ENCODE peak calls at places on chromosomes 4 and X, in ten cellular contexts. N is transverse colon, X is cardiac muscle cell, T is upper lobe of left lung, B is heart left ventricle, H is A549, D is tibial nerve, J is fibroblast of mammary gland, L is pancreas, U is coronary artery. F is an unnamed sample.

GRCh38 chrX:52355108-52355507 is 13.7 kb upstream of the XAGE2 start:
- DNase-seq in N (no peak), X (no peak), T (no peak), B (no peak), H (no peak), D (no peak), J (no peak), L (no peak), U (no peak), F (no peak)

GRCh38 chrX:19097553-19097952 is 24.7 kb downstream of the ADGRG2 start:
- DNase-seq in N (no peak), X (no peak), T (no peak), B (no peak), H (no peak), D (no peak), J (no peak), L (no peak), U (no peak), F (no peak)

GRCh38 chrX:120680090-120680489 is 50.2 kb upstream of the C1GALT1C1 start:
- DNase-seq in N (no peak), X (no peak), T (no peak), B (no peak), H (no peak), D (no peak), J (no peak), L (no peak), U (no peak), F (no peak)

GRCh38 chrX:1658083-1658463 is 43.2 kb downstream of the ASMT start:
- DNase-seq in N (no peak), X (no peak), T (no peak), B (no peak), H (no peak), D (no peak), J (no peak), L (no peak), U (no peak), F (no peak)

GRCh38 chrX:40622741-40623536 is at the start of gene MPC1L:
- DNase-seq in N (peak), X (no peak), T (peak), B (no peak), H (no peak), D (no peak), J (no peak), L (no peak), U (no peak), F (no peak)

GRCh38 chr4:105709081-105709450 is 482 bp downstream of the GSTCD start:
- DNase-seq in N (no peak), X (peak), T (no peak), B (no peak), H (peak), D (peak), J (peak), L (no peak), U (peak), F (no peak)

GRCh38 chr4:156790866-156791265 is 180.7 kb downstream of the PDGFC start:
- DNase-seq in N (no peak), X (peak), T (no peak), B (peak), H (no peak), D (no peak), J (peak), L (no peak), U (no peak), F (peak)

GRCh38 chr4:106690487-106690886 is 321.9 kb upstream of the GIMD1 start:
- DNase-seq in N (no peak), X (peak), T (no peak), B (no peak), H (no peak), D (no peak), J (peak), L (no peak), U (no peak), F (peak)

GRCh38 chrX:50168305-50168704 is 32.5 kb downstream of the AKAP4 start:
- DNase-seq in N (no peak), X (peak), T (no peak), B (no peak), H (no peak), D (no peak), J (peak), L (no peak), U (no peak), F (no peak)

GRCh38 chr4:163544407-163545038 is 50.0 kb downstream of the TMA16 start:
- DNase-seq in N (peak), X (peak), T (peak), B (peak), H (peak), D (peak), J (peak), L (peak), U (no peak), F (peak)

GRCh38 chrX:14027511-14028019 is 2.1 kb downstream of the GEMIN8 start:
- DNase-seq in N (no peak), X (peak), T (no peak), B (no peak), H (no peak), D (no peak), J (peak), L (no peak), U (no peak), F (peak)
- H3K4me3 ChIP-seq in N (no peak), X (no peak), T (no peak), B (no peak), H (no peak), D (no peak), J (no peak), L (no peak), U (no peak), F (no peak)

DNA sequence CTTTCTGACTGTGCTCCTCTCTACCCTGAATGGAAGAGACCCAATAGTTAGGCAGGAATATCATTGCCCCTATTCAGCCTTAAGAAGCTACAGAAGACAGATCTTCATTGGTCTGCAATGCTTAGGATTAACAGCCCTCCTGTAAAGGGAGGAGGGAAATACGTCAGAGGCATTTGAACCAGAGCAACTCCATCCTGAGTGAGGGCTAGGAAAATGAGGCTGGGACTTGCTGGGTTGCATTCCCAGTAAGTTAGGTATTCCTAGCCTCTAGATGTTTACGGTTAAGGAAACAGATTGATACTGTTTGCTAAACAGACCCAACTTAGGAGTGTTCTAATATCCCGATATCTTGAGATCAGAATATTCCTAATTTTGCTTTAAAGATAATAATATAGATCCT is 63.5 kb downstream of the PCDH18 start:
- DNase-seq in N (no peak), X (no peak), T (no peak), B (no peak), H (no peak), D (no peak), J (no peak), L (no peak), U (no peak), F (no peak)
- TF ChIP-seq CTCF in N (no peak), X (no peak), T (no peak), B (no peak), H (no peak), D (no peak), J (no peak), L (no peak), U (no peak), F (no peak)

GRCh38 chr4:113051361-113051760 is 1.9 kb downstream of the ANK2 start:
- DNase-seq in N (no peak), X (no peak), T (no peak), B (no peak), H (no peak), D (no peak), J (no peak), L (no peak), U (no peak), F (no peak)

GRCh38 chr4:113050361-113050760 is 908 bp downstream of the ANK2 start:
- DNase-seq in N (no peak), X (no peak), T (no peak), B (no peak), H (no peak), D (no peak), J (no peak), L (no peak), U (no peak), F (no peak)

GRCh38 chr4:113049421-113050355 is at the start of gene ANK2:
- DNase-seq in N (no peak), X (no peak), T (no peak), B (no peak), H (no peak), D (no peak), J (peak), L (no peak), U (no peak), F (peak)

GRCh38 chr4:113052379-113052951 is 3.0 kb downstream of the ANK2 start:
- DNase-seq in N (no peak), X (peak), T (no peak), B (no peak), H (no peak), D (no peak), J (peak), L (no peak), U (no peak), F (peak)

GRCh38 chr4:113050837-113051236 is 1.4 kb downstream of the ANK2 start:
- DNase-seq in N (no peak), X (no peak), T (no peak), B (no peak), H (no peak), D (no peak), J (no peak), L (no peak), U (no peak), F (no peak)
- H3K4me3 ChIP-seq in N (no peak), X (no peak), T (no peak), B (no peak), H (no peak), D (no peak), J (no peak), L (no peak), U (no peak), F (no peak)

GRCh38 chr4:129143359-129143758 is 47.4 kb downstream of the C4orf33 start:
- DNase-seq in N (no peak), X (no peak), T (no peak), B (no peak), H (no peak), D (no peak), J (no peak), L (no peak), U (no peak), F (no peak)

GRCh38 chr4:129136433-129136832 is 40.5 kb downstream of the C4orf33 start:
- DNase-seq in N (no peak), X (no peak), T (no peak), B (no peak), H (no peak), D (no peak), J (no peak), L (no peak), U (no peak), F (no peak)

GRCh38 chr4:129144755-129145206 is 48.8 kb downstream of the C4orf33 start:
- DNase-seq in N (no peak), X (peak), T (no peak), B (no peak), H (no peak), D (no peak), J (peak), L (no peak), U (no peak), F (no peak)

GRCh38 chr4:129138762-129139496 is 43.0 kb downstream of the C4orf33 start:
- DNase-seq in N (no peak), X (no peak), T (no peak), B (no peak), H (no peak), D (no peak), J (no peak), L (no peak), U (no peak), F (no peak)

DNA sequence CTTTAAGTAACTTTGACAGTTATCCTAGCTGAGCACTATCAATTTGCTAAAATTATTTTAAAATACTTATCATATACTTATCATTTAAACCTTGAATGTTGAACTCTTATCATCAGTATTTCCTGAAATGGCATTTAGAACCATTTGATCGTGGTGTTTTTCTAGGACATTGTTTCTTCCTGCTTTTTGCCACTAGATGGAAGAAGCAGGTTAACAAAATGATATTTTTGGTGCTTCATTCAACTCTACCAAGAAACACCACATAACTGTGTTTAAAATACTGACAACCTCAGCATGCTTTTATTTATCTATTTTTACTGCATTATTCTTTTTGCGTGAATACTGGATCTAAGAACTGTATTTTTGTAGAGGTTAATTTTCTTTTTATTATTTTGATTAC is 44.6 kb downstream of the C4orf33 start:
- DNase-seq in N (no peak), X (peak), T (no peak), B (no peak), H (no peak), D (no peak), J (peak), L (no peak), U (no peak), F (no peak)
- TF ChIP-seq CTCF in N (no peak), X (no peak), T (no peak), B (no peak), H (no peak), D (no peak), J (peak), L (no peak), U (no peak), F (no peak)

DNA sequence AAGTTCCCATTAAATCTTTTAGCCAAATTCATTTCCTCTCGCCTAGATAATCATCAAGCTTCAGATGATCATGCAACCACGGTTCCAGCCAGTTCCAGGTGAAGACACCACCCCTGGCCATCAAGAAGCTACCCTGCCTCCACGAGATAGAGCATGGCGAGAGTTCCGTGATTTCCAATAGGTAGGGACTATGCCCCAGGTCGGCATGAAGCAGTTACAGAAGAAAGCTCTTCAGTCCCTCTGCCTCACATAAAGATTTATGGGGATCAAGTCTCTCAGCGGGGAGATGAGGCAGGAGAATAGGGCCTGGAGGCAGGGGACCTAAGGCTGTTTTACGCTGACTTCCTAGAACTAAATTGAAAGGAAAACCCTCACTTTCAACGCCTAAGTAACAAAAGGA is 183.9 kb downstream of the OR13H1 start:
- DNase-seq in N (no peak), X (no peak), T (no peak), B (no peak), H (no peak), D (no peak), J (no peak), L (no peak), U (no peak), F (no peak)
- H3K4me3 ChIP-seq in N (no peak), X (no peak), T (no peak), B (peak), H (no peak), D (no peak), J (no peak), L (peak), U (peak), F (no peak)

GRCh38 chr4:176013466-176014247 is 52.0 kb upstream of the WDR17 start:
- DNase-seq in N (no peak), X (no peak), T (no peak), B (no peak), H (no peak), D (no peak), J (no peak), L (no peak), U (no peak), F (no peak)

GRCh38 chr4:176005766-176006165 is 59.9 kb upstream of the WDR17 start:
- DNase-seq in N (no peak), X (no peak), T (no peak), B (no peak), H (no peak), D (no peak), J (no peak), L (no peak), U (no peak), F (no peak)

GRCh38 chr4:176009254-176009653 is 56.4 kb upstream of the WDR17 start:
- DNase-seq in N (no peak), X (no peak), T (no peak), B (no peak), H (no peak), D (no peak), J (no peak), L (no peak), U (no peak), F (no peak)

GRCh38 chr4:176014583-176015108 is 51.0 kb upstream of the WDR17 start:
- DNase-seq in N (no peak), X (no peak), T (no peak), B (no peak), H (no peak), D (no peak), J (no peak), L (no peak), U (no peak), F (no peak)

GRCh38 chr4:176011523-176011922 is 54.1 kb upstream of the WDR17 start:
- DNase-seq in N (no peak), X (no peak), T (no peak), B (no peak), H (no peak), D (no peak), J (no peak), L (no peak), U (no peak), F (no peak)
- TF ChIP-seq CTCF in N (no peak), X (no peak), T (no peak), B (no peak), H (no peak), D (no peak), J (no peak), L (no peak), U (no peak), F (no peak)

F was measured in AG10803.